ENCODE peak calls at places on chromosome 13, in ten cellular contexts. X is right atrium auricular region; V is AG04450; S is tibial nerve; J is effector memory CD4-positive, alpha-beta T cell; D is AG10803; M is colonic mucosa; Y is thoracic aorta; H is heart right ventricle; B is breast epithelium. E is an unnamed sample.

GRCh38 chr13:93727301-93728141 is 500.9 kb downstream of the GPC6 start:
- DNase-seq in X (no peak), V (no peak), S (no peak), J (no peak), D (peak; percentile 77), M (no peak), Y (no peak), H (no peak), B (no peak), E (peak; percentile 51)

GRCh38 chr13:38264363-38265134 is 85.1 kb upstream of the UFM1 start:
- DNase-seq in X (no peak), V (no peak), S (no peak), J (no peak), D (no peak), M (no peak), Y (no peak), H (no peak), B (no peak), E (no peak)

GRCh38 chr13:95087746-95088305 is 213.4 kb downstream of the ABCC4 start:
- DNase-seq in X (no peak), V (no peak), S (no peak), J (no peak), D (peak; percentile 39), M (no peak), Y (no peak), H (no peak), B (no peak), E (peak; percentile 15)

GRCh38 chr13:30504081-30504480 is 38.3 kb upstream of the HMGB1 start:
- DNase-seq in X (no peak), V (no peak), S (no peak), J (no peak), D (peak; percentile 16), M (no peak), Y (no peak), H (no peak), B (no peak), E (peak; percentile 35)

GRCh38 chr13:76148926-76149325 is 512.8 kb downstream of the LMO7 start:
- DNase-seq in X (no peak), V (peak; percentile 67), S (no peak), J (no peak), D (peak; percentile 80), M (no peak), Y (no peak), H (no peak), B (no peak), E (peak; percentile 84)

GRCh38 chr13:97256343-97256783 is 34.2 kb downstream of the MBNL2 start:
- DNase-seq in X (no peak), V (peak; percentile 74), S (no peak), J (no peak), D (peak; percentile 88), M (no peak), Y (no peak), H (no peak), B (no peak), E (peak; percentile 88)

GRCh38 chr13:40444241-40444640 is 222.2 kb downstream of the FOXO1 start:
- DNase-seq in X (no peak), V (no peak), S (no peak), J (no peak), D (no peak), M (no peak), Y (no peak), H (no peak), B (no peak), E (no peak)

GRCh38 chr13:87089391-87089790 is 581.8 kb upstream of the SLITRK5 start:
- DNase-seq in X (no peak), V (peak; percentile 58), S (no peak), J (no peak), D (peak; percentile 83), M (no peak), Y (no peak), H (no peak), B (no peak), E (no peak)

GRCh38 chr13:40442191-40442590 is 224.2 kb downstream of the FOXO1 start:
- DNase-seq in X (no peak), V (no peak), S (no peak), J (no peak), D (no peak), M (no peak), Y (no peak), H (peak; percentile 45), B (no peak), E (no peak)

GRCh38 chr13:112616586-112617381 is 28.8 kb upstream of the TUBGCP3 start:
- DNase-seq in X (peak; percentile 57), V (no peak), S (no peak), J (no peak), D (peak; percentile 48), M (peak; percentile 27), Y (no peak), H (no peak), B (no peak), E (peak; percentile 60)

GRCh38 chr13:93552596-93552995 is 326.0 kb downstream of the GPC6 start:
- DNase-seq in X (no peak), V (no peak), S (no peak), J (no peak), D (no peak), M (no peak), Y (no peak), H (no peak), B (no peak), E (no peak)

GRCh38 chr13:99350191-99350590 is 43.0 kb upstream of the GPR183 start:
- DNase-seq in X (no peak), V (no peak), S (no peak), J (no peak), D (no peak), M (no peak), Y (no peak), H (no peak), B (no peak), E (no peak)

DNA sequence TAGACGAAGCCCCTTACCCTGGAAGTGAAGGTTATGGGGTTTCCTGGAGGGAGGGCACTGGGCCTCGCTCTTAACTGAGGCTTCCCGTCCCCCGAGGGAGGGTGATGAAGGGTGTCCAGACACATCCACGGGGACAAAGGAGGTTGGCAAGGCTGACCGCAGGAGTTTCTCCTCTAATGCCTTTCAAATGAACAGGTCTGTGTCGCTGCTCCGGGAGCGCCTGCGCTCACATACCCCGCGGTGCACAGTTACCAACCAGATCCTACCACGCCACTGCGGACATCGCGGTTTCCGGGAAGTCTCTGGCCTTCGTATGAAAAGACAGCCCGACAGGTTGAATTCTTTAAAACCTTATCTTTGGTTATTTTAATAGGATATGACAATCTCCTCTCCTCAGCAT is 41.3 kb downstream of the IRS2 start:
- DNase-seq in X (no peak), V (no peak), S (no peak), J (no peak), D (no peak), M (no peak), Y (no peak), H (no peak), B (no peak), E (no peak)
- H3K4me3 ChIP-seq in X (no peak overlapping the region), V (no peak overlapping the region), S (no peak overlapping the region), J (no peak overlapping the region), D (no peak overlapping the region), M (no peak overlapping the region), Y (no peak overlapping the region), H (no peak overlapping the region), B (no peak overlapping the region), E (no peak overlapping the region)

DNA sequence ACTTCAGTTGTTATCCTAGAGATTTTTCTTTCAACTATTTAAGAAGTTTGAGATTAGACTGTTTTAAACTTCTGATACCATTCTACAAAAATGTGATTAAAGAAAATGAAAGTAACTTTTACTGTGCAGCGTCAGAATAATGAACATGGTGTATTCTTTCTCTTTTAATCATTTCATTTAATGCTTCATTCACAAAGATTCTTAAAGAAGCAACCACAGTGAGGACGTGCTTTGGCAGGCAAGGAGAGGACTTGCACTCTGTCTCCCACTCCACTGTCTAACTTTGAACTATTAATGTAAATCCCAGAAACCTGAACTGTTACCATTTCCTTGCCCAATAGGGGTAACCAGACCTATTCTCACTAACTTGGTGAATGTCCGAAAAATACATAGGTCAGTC is 137.0 kb downstream of the KCNRG start:
- DNase-seq in X (no peak), V (no peak), S (no peak), J (no peak), D (no peak), M (no peak), Y (no peak), H (no peak), B (no peak), E (peak; percentile 27)
- H3K4me3 ChIP-seq in X (no peak overlapping the region), V (no peak overlapping the region), S (peak overlapping the region; percentile 45), J (peak overlapping the region; percentile 26), D (no peak overlapping the region), M (no peak overlapping the region), Y (peak overlapping the region; percentile 62), H (no peak overlapping the region), B (peak overlapping the region; percentile 12), E (peak overlapping the region; percentile 64)

GRCh38 chr13:25885418-25885817 is 166.4 kb downstream of the SHISA2 start:
- DNase-seq in X (no peak), V (no peak), S (no peak), J (no peak), D (no peak), M (no peak), Y (no peak), H (no peak), B (no peak), E (no peak)

GRCh38 chr13:25882732-25883357 is 169.0 kb downstream of the SHISA2 start:
- DNase-seq in X (no peak), V (no peak), S (no peak), J (no peak), D (no peak), M (no peak), Y (no peak), H (no peak), B (no peak), E (peak; percentile 10)

GRCh38 chr13:25879466-25879865 is 172.3 kb downstream of the SHISA2 start:
- DNase-seq in X (no peak), V (no peak), S (no peak), J (no peak), D (no peak), M (no peak), Y (no peak), H (no peak), B (no peak), E (no peak)

GRCh38 chr13:25881946-25882574 is 169.8 kb downstream of the SHISA2 start:
- DNase-seq in X (no peak), V (no peak), S (no peak), J (no peak), D (no peak), M (no peak), Y (no peak), H (no peak), B (no peak), E (peak; percentile 77)

GRCh38 chr13:25881136-25881926 is 170.5 kb downstream of the SHISA2 start:
- DNase-seq in X (no peak), V (no peak), S (no peak), J (no peak), D (no peak), M (no peak), Y (no peak), H (no peak), B (no peak), E (peak; percentile 55)
- H3K4me3 ChIP-seq in X (no peak overlapping the region), V (no peak overlapping the region), S (no peak overlapping the region), J (no peak overlapping the region), D (no peak overlapping the region), M (no peak overlapping the region), Y (no peak overlapping the region), H (no peak overlapping the region), B (no peak overlapping the region), E (no peak overlapping the region)

DNA sequence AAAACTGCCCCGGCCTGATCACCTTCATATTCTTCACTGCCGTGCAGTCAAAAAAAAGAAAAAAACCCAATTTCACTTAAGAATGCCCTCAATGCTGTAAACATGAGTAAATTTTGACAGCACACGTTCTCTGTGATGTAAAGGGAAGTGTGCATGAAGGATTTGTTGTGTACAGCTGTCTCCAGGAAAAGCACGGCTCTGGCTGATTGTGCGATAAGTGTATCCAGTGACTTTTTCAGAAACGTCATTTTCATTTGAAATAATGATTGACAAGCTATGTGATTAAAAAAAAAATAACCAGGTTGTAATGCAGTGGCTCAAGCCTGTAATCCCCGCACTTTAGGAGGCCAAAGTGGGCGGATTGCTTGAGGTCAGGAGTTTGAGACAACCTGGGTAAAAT is 39.6 kb downstream of the ANKRD10 start:
- DNase-seq in X (no peak), V (no peak), S (no peak), J (no peak), D (no peak), M (no peak), Y (no peak), H (no peak), B (no peak), E (no peak)
- H3K4me3 ChIP-seq in X (no peak overlapping the region), V (no peak overlapping the region), S (peak overlapping the region; percentile 52), J (no peak overlapping the region), D (no peak overlapping the region), M (peak overlapping the region; percentile 22), Y (peak overlapping the region; percentile 66), H (no peak overlapping the region), B (no peak overlapping the region), E (peak overlapping the region; percentile 75)

E was measured in adipocyte.